ENCODE peak calls at places on chromosomes 6 and 20, in seven cellular contexts. X is NCI-H460; K is NCI-H1436; Z is activated CD4-positive, alpha-beta T cell treated with anti-CD3 and anti-CD28 coated beads, Interleukin-2, amount 50 U/mL, for 1 hour; G is T-helper 17 cell; P is globus pallidus; A is left lung. W is an unnamed sample.

GRCh38 chr6:95574811-95575210 is 2.5 kb upstream of the MANEA start:
- DNase-seq in X (peak; percentile 38), K (no peak), Z (no peak), G (no peak), P (no peak), A (no peak), W (no peak)

GRCh38 chr6:116779569-116780164 is 14.1 kb upstream of the FAM162B start:
- DNase-seq in X (peak; percentile 30), K (peak; percentile 28), Z (no peak), G (no peak), P (peak; percentile 17), A (no peak), W (no peak)

GRCh38 chr6:169223006-169223405 is 30.6 kb downstream of the THBS2 start:
- DNase-seq in X (no peak), K (no peak), Z (no peak), G (no peak), P (no peak), A (no peak), W (no peak)

GRCh38 chr6:5981274-5982026 is 25.3 kb downstream of the NRN1 start:
- DNase-seq in X (no peak), K (no peak), Z (no peak), G (no peak), P (no peak), A (no peak), W (no peak)

GRCh38 chr6:6320901-6321300 is 439 bp upstream of the F13A1 start:
- DNase-seq in X (no peak), K (no peak), Z (no peak), G (no peak), P (no peak), A (no peak), W (no peak)

GRCh38 chr20:37498066-37498702 is 22.9 kb upstream of the NNAT start:
- DNase-seq in X (no peak), K (no peak), Z (no peak), G (no peak), P (no peak), A (no peak), W (no peak)

GRCh38 chr20:49811825-49812462 is 684 bp upstream of the SLC9A8 start:
- DNase-seq in X (no peak), K (no peak), Z (no peak), G (no peak), P (no peak), A (no peak), W (no peak)

GRCh38 chr6:42304313-42304712 is 86.7 kb upstream of the MRPS10 start:
- DNase-seq in X (no peak), K (no peak), Z (no peak), G (no peak), P (no peak), A (no peak), W (no peak)

GRCh38 chr20:36936341-36936740 is 15.2 kb downstream of the SAMHD1 start:
- DNase-seq in X (no peak), K (no peak), Z (no peak), G (no peak), P (no peak), A (no peak), W (peak; percentile 39)

GRCh38 chr20:63238491-63239126 is 2.9 kb downstream of the BIRC7 start:
- DNase-seq in X (no peak), K (no peak), Z (no peak), G (no peak), P (peak; percentile 40), A (no peak), W (no peak)